ENCODE peak calls at places on chromosomes 16 and 17, in five cellular contexts. Z is AG04450, U is left lung, V is substantia nigra, O is GM23248. D is an unnamed sample.
A peak's percentile ranks its signal among the peaks of the same experiment; 100 is the strongest.

GRCh38 chr17:15261818-15262290 is 3.3 kb downstream of the PMP22 start:
- DNase-seq in Z (no peak), U (no peak), V (peak; percentile 77), O (peak; percentile 60), D (no peak)

GRCh38 chr17:82204831-82205719 is 7.6 kb downstream of the CCDC57 start:
- DNase-seq in Z (no peak), U (no peak), V (no peak), O (peak; percentile 95), D (peak; percentile 46)

GRCh38 chr17:6163632-6164319 is 93.6 kb downstream of the WSCD1 start:
- DNase-seq in Z (no peak), U (no peak), V (no peak), O (no peak), D (no peak)

GRCh38 chr17:80755650-80756405 is 211.2 kb downstream of the RPTOR start:
- DNase-seq in Z (no peak), U (peak; percentile 10), V (no peak), O (peak; percentile 18), D (no peak)

GRCh38 chr16:87979352-87979751 is 28.1 kb downstream of the BANP start:
- DNase-seq in Z (no peak), U (no peak), V (no peak), O (no peak), D (no peak)

GRCh38 chr16:47392114-47392513 is 68.7 kb downstream of the ITFG1 start:
- DNase-seq in Z (no peak), U (no peak), V (no peak), O (no peak), D (no peak)

GRCh38 chr17:2076461-2076984 is 21.6 kb downstream of the HIC1 start:
- DNase-seq in Z (no peak), U (no peak), V (no peak), O (no peak), D (no peak)

GRCh38 chr16:8173111-8173644 is 417.1 kb downstream of the TMEM114 start:
- DNase-seq in Z (no peak), U (peak; percentile 50), V (peak; percentile 34), O (peak; percentile 79), D (peak; percentile 39)

GRCh38 chr17:32852811-32853210 is 24.1 kb downstream of the MYO1D start:
- DNase-seq in Z (no peak), U (no peak), V (no peak), O (peak; percentile 43), D (no peak)

GRCh38 chr17:82840431-82840831 is 609 bp upstream of the ZNF750 start:
- DNase-seq in Z (no peak), U (no peak), V (no peak), O (no peak), D (no peak)

GRCh38 chr16:53249331-53249730 is 184.9 kb upstream of the RBL2 start:
- DNase-seq in Z (no peak), U (no peak), V (no peak), O (no peak), D (no peak)

GRCh38 chr17:978110-979093 is 1.2 kb downstream of the NXN start:
- DNase-seq in Z (no peak), U (peak; percentile 45), V (no peak), O (peak; percentile 59), D (no peak)

GRCh38 chr16:68605746-68606145 is 39.4 kb upstream of the CDH3 start:
- DNase-seq in Z (no peak), U (no peak), V (no peak), O (peak; percentile 39), D (peak; percentile 90)

GRCh38 chr17:75130632-75131277 is 787 bp downstream of the NT5C start:
- DNase-seq in Z (no peak), U (peak; percentile 55), V (peak; percentile 33), O (peak; percentile 76), D (no peak)

DNA sequence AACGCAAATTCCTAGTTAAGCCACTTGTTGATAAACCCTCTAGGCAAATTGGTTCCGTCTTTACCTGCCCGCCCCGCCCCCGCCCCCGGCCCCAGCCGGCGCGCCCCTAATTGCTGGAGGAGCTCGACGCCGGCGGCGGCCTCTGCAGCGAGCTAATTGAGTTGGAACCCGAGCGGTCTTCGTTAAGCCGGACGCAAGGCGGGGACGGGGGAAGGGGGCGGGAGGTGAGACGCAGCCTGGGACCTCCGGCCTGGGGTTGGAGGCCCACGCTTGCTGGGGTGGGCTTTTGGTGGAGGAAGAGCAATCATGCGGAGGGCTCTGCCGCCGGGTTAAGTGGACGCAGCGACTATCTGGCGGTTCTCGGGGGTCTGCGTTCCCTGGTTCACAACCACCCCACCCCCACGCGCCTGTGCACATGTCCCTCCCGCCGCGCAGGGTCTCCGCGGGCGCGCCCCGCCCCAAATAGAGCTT is 12.7 kb upstream of the FOXF1 start:
- DNase-seq in Z (no peak), U (no peak), V (no peak), O (no peak), D (no peak)
- H3K27ac ChIP-seq in Z (no peak overlapping the region), U (peak overlapping the region; percentile 72), V (no peak overlapping the region), O (no peak overlapping the region), D (no peak overlapping the region)

DNA sequence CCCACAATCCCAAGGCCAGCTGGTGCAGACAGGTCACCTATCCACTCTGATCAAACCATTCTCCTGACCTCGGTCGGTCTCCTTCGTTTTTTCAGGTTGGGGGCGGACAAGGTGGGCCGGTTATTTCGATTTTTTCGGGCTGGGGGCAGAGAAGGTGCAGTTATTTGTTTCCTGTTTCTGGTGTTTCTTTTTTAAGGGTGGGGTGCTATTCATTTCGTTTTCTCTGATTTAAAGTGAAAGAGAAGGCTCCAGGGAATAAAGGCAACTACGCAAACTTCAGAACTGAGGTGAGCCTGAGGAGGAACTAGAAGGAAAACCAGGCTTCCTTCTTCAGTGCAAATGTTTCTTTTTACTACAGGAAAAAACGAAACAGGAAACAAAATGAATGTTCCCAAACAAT is 64.8 kb downstream of the ANKRD11 start:
- DNase-seq in Z (no peak), U (no peak), V (no peak), O (no peak), D (no peak)
- H3K27ac ChIP-seq in Z (no peak overlapping the region), U (no peak overlapping the region), V (no peak overlapping the region), O (no peak overlapping the region), D (no peak overlapping the region)

DNA sequence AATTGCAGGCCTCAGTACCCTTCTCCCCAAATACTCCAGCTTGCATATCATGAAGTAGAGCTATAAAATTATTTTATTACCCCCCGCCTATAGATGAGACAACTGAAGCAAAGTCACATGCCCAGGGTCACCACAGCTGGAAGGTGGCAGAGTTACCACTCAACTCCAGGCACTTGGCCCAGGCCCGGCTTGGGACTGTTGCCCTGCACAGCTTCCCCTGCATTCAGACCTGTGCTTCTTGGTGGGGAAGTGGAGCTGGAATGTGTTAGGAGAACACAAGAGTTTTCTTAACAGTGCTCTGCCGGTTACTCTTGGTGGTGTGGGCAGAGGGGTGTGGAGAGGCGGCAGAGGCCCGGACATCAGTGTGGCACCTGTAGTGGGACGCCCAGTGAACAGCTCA is 149.3 kb downstream of the SOCS1 start:
- DNase-seq in Z (no peak), U (no peak), V (no peak), O (no peak), D (no peak)
- H3K27ac ChIP-seq in Z (peak overlapping the region; percentile 12), U (peak overlapping the region; percentile 75), V (no peak overlapping the region), O (no peak overlapping the region), D (no peak overlapping the region)

GRCh38 chr17:49894761-49895160 is 46.9 kb upstream of the TAC4 start:
- DNase-seq in Z (no peak), U (no peak), V (no peak), O (no peak), D (peak; percentile 27)

GRCh38 chr17:49898547-49899490 is 51.0 kb upstream of the TAC4 start:
- DNase-seq in Z (no peak), U (no peak), V (no peak), O (peak; percentile 41), D (no peak)

GRCh38 chr17:49896222-49896621 is 48.4 kb upstream of the TAC4 start:
- DNase-seq in Z (no peak), U (no peak), V (no peak), O (no peak), D (no peak)

GRCh38 chr17:49895812-49896211 is 47.9 kb upstream of the TAC4 start:
- DNase-seq in Z (no peak), U (no peak), V (no peak), O (no peak), D (no peak)

GRCh38 chr17:49896860-49897259 is 49.0 kb upstream of the TAC4 start:
- DNase-seq in Z (no peak), U (no peak), V (no peak), O (no peak), D (no peak)
- H3K27ac ChIP-seq in Z (no peak overlapping the region), U (no peak overlapping the region), V (no peak overlapping the region), O (no peak overlapping the region), D (no peak overlapping the region)

D was measured in epithelial cell of prostate.